ENCODE peak calls at places on chromosomes 3 and 15, in seven cellular contexts. One of them, this sample, is unnamed.

GRCh38 chr15:71186267-71186666 is 71.0 kb downstream of the THSD4 start:
- DNase-seq in T follicular helper cell: no peak
- DNase-seq in CD4-positive, CD25-positive, alpha-beta regulatory T cell: no peak
- DNase-seq in EH: no peak
- DNase-seq in SK-N-MC: no peak
- DNase-seq in AG09309: no peak
- DNase-seq in sciatic nerve: no peak
- DNase-seq in this sample: no peak

GRCh38 chr3:32493437-32494414 is 8.9 kb downstream of the CMTM6 start:
- DNase-seq in EH: peak; percentile 52
- DNase-seq in sciatic nerve: no peak
- DNase-seq in SK-N-MC: no peak
- DNase-seq in T follicular helper cell: no peak
- DNase-seq in CD4-positive, CD25-positive, alpha-beta regulatory T cell: no peak
- DNase-seq in AG09309: no peak
- DNase-seq in this sample: no peak

GRCh38 chr3:186571644-186572013 is 1.1 kb downstream of the DNAJB11 start:
- DNase-seq in EH: no peak
- DNase-seq in CD4-positive, CD25-positive, alpha-beta regulatory T cell: no peak
- DNase-seq in SK-N-MC: no peak
- DNase-seq in AG09309: no peak
- DNase-seq in T follicular helper cell: no peak
- DNase-seq in sciatic nerve: no peak
- DNase-seq in this sample: no peak

GRCh38 chr3:55620361-55621025 is 133.4 kb upstream of the WNT5A start:
- DNase-seq in sciatic nerve: no peak
- DNase-seq in SK-N-MC: no peak
- DNase-seq in EH: peak; percentile 92
- DNase-seq in CD4-positive, CD25-positive, alpha-beta regulatory T cell: no peak
- DNase-seq in T follicular helper cell: no peak
- DNase-seq in AG09309: peak; percentile 73
- DNase-seq in this sample: peak; percentile 41

GRCh38 chr15:52251144-52251860 is 44.3 kb downstream of the MYO5C start:
- DNase-seq in SK-N-MC: no peak
- DNase-seq in T follicular helper cell: no peak
- DNase-seq in CD4-positive, CD25-positive, alpha-beta regulatory T cell: no peak
- DNase-seq in EH: peak; percentile 21
- DNase-seq in sciatic nerve: no peak
- DNase-seq in AG09309: no peak
- DNase-seq in this sample: no peak

GRCh38 chr15:41940441-41940857 is 31.9 kb downstream of the EHD4 start:
- DNase-seq in sciatic nerve: no peak
- DNase-seq in CD4-positive, CD25-positive, alpha-beta regulatory T cell: no peak
- DNase-seq in AG09309: no peak
- DNase-seq in T follicular helper cell: no peak
- DNase-seq in SK-N-MC: no peak
- DNase-seq in EH: peak; percentile 83
- DNase-seq in this sample: peak; percentile 82

GRCh38 chr15:42832577-42832976 is 88.0 kb downstream of the TTBK2 start:
- DNase-seq in CD4-positive, CD25-positive, alpha-beta regulatory T cell: no peak
- DNase-seq in EH: peak; percentile 84
- DNase-seq in T follicular helper cell: no peak
- DNase-seq in SK-N-MC: no peak
- DNase-seq in sciatic nerve: no peak
- DNase-seq in AG09309: peak; percentile 57
- DNase-seq in this sample: peak; percentile 64

GRCh38 chr3:64067510-64068346 is 44.4 kb upstream of the PSMD6 start:
- DNase-seq in CD4-positive, CD25-positive, alpha-beta regulatory T cell: no peak
- DNase-seq in EH: no peak
- DNase-seq in T follicular helper cell: no peak
- DNase-seq in AG09309: no peak
- DNase-seq in SK-N-MC: no peak
- DNase-seq in sciatic nerve: no peak
- DNase-seq in this sample: no peak

GRCh38 chr15:88776646-88777045 is 26.6 kb upstream of the ACAN start:
- DNase-seq in T follicular helper cell: no peak
- DNase-seq in sciatic nerve: no peak
- DNase-seq in AG09309: no peak
- DNase-seq in CD4-positive, CD25-positive, alpha-beta regulatory T cell: no peak
- DNase-seq in SK-N-MC: no peak
- DNase-seq in EH: no peak
- DNase-seq in this sample: no peak

GRCh38 chr3:112013058-112013783 is 14.5 kb downstream of the TAGLN3 start:
- DNase-seq in EH: peak; percentile 77
- DNase-seq in CD4-positive, CD25-positive, alpha-beta regulatory T cell: peak; percentile 16
- DNase-seq in sciatic nerve: peak; percentile 76
- DNase-seq in AG09309: peak; percentile 23
- DNase-seq in SK-N-MC: peak; percentile 28
- DNase-seq in T follicular helper cell: peak; percentile 22
- DNase-seq in this sample: peak; percentile 76

GRCh38 chr15:32864841-32865240 is 147.0 kb downstream of the GREM1 start:
- DNase-seq in SK-N-MC: no peak
- DNase-seq in T follicular helper cell: no peak
- DNase-seq in sciatic nerve: no peak
- DNase-seq in EH: no peak
- DNase-seq in CD4-positive, CD25-positive, alpha-beta regulatory T cell: no peak
- DNase-seq in AG09309: no peak
- DNase-seq in this sample: no peak

GRCh38 chr15:31157644-31158069 is 56.1 kb upstream of the TRPM1 start:
- DNase-seq in CD4-positive, CD25-positive, alpha-beta regulatory T cell: no peak
- DNase-seq in AG09309: no peak
- DNase-seq in sciatic nerve: no peak
- DNase-seq in SK-N-MC: no peak
- DNase-seq in EH: no peak
- DNase-seq in T follicular helper cell: no peak
- DNase-seq in this sample: no peak

GRCh38 chr15:33104276-33104675 is 90.2 kb downstream of the FMN1 start:
- DNase-seq in EH: peak; percentile 94
- DNase-seq in T follicular helper cell: no peak
- DNase-seq in AG09309: peak; percentile 73
- DNase-seq in sciatic nerve: no peak
- DNase-seq in CD4-positive, CD25-positive, alpha-beta regulatory T cell: no peak
- DNase-seq in SK-N-MC: no peak
- DNase-seq in this sample: peak; percentile 82

GRCh38 chr15:98905981-98906711 is 101.4 kb downstream of the PGPEP1L start:
- DNase-seq in AG09309: no peak
- DNase-seq in T follicular helper cell: no peak
- DNase-seq in CD4-positive, CD25-positive, alpha-beta regulatory T cell: no peak
- DNase-seq in sciatic nerve: no peak
- DNase-seq in SK-N-MC: no peak
- DNase-seq in EH: peak; percentile 71
- DNase-seq in this sample: no peak

GRCh38 chr15:48722764-48723661 is 77.5 kb upstream of the FBN1 start:
- DNase-seq in EH: peak; percentile 95
- DNase-seq in SK-N-MC: no peak
- DNase-seq in sciatic nerve: no peak
- DNase-seq in CD4-positive, CD25-positive, alpha-beta regulatory T cell: no peak
- DNase-seq in T follicular helper cell: no peak
- DNase-seq in AG09309: peak; percentile 59
- DNase-seq in this sample: peak; percentile 84

GRCh38 chr15:66654718-66655375 is 47.2 kb upstream of the SMAD6 start:
- DNase-seq in AG09309: no peak
- DNase-seq in EH: no peak
- DNase-seq in T follicular helper cell: no peak
- DNase-seq in CD4-positive, CD25-positive, alpha-beta regulatory T cell: no peak
- DNase-seq in sciatic nerve: peak; percentile 66
- DNase-seq in SK-N-MC: no peak
- DNase-seq in this sample: no peak